ENCODE peak calls at places on chromosomes 5 and 9, in seven cellular contexts. X is IMR-90, J is H9, T is tibial nerve, P is astrocyte, O is psoas muscle, C is Panc1. R is an unnamed sample. For H3K9me3, the result is how much of the 10 kb centered on the place peaks cover.

GRCh38 chr5:95801532-95801931 is 21.0 kb downstream of the GLRX start:
- DNase-seq in X (no peak), T (no peak), O (no peak), J (no peak), P (no peak), C (no peak), R (no peak)

GRCh38 chr9:36029765-36030528 is 6.8 kb upstream of the RECK start:
- DNase-seq in T (no peak), P (peak), C (peak), J (no peak), X (peak), O (no peak), R (no peak)

GRCh38 chr5:173577817-173578216 is 38.6 kb downstream of the BOD1 start:
- DNase-seq in T (no peak), P (no peak), C (no peak), O (no peak), X (no peak), J (no peak), R (no peak)

GRCh38 chr9:120839146-120839545 is 3.6 kb downstream of the PSMD5 start:
- DNase-seq in C (no peak), P (peak), T (no peak), J (no peak), O (no peak), X (peak), R (no peak)

GRCh38 chr9:87701931-87702421 is 23.9 kb upstream of the CTSL start:
- DNase-seq in X (no peak), T (no peak), O (no peak), P (peak), J (no peak), C (no peak), R (no peak)

GRCh38 chr5:107812570-107813141 is 141.9 kb upstream of the EFNA5 start:
- DNase-seq in X (peak), C (no peak), T (no peak), P (peak), O (no peak), J (no peak), R (no peak)

GRCh38 chr9:109861499-109861898 is 81.5 kb downstream of the PALM2AKAP2 start:
- DNase-seq in T (no peak), O (no peak), J (no peak), P (no peak), X (peak), C (no peak), R (no peak)

GRCh38 chr5:73682176-73682575 is 56.2 kb downstream of the ARHGEF28 start:
- DNase-seq in O (no peak), P (no peak), T (no peak), J (no peak), C (no peak), X (no peak), R (no peak)

GRCh38 chr9:112033237-112034215 is 136.9 kb downstream of the UGCG start:
- DNase-seq in O (no peak), P (no peak), T (no peak), J (no peak), C (no peak), X (no peak), R (no peak)

GRCh38 chr9:3993783-3994182 is 306.1 kb downstream of the GLIS3 start:
- DNase-seq in O (no peak), T (no peak), C (no peak), J (no peak), P (no peak), X (no peak), R (no peak)

GRCh38 chr5:179553875-179554274 is 3.5 kb downstream of the RUFY1 start:
- DNase-seq in C (no peak), P (peak), X (peak), O (no peak), T (no peak), J (peak), R (no peak)

GRCh38 chr5:179699640-179700298 is 1.0 kb downstream of the CANX start:
- DNase-seq in T (no peak), O (no peak), P (peak), C (no peak), X (peak), J (no peak), R (no peak)

GRCh38 chr5:173464813-173465212 is 136.6 kb upstream of the STC2 start:
- DNase-seq in J (no peak), T (no peak), C (no peak), O (no peak), X (peak), P (no peak), R (no peak)

GRCh38 chr9:83935276-83935890 is 14.2 kb upstream of the KIF27 start:
- DNase-seq in J (no peak), C (no peak), P (peak), O (no peak), X (peak), T (no peak), R (no peak)

GRCh38 chr9:109101810-109102209 is 17.9 kb downstream of the TMEM245 start:
- DNase-seq in O (no peak), J (no peak), C (no peak), P (peak), T (no peak), X (peak), R (no peak)

GRCh38 chr9:127963359-127964064 is 17.3 kb downstream of the EEIG1 start:
- DNase-seq in P (no peak), O (no peak), T (no peak), C (no peak), X (no peak), J (no peak), R (no peak)

GRCh38 chr5:146400206-146400605 is 46.9 kb upstream of the TCERG1 start:
- DNase-seq in X (no peak), C (no peak), T (no peak), O (no peak), J (no peak), P (no peak), R (no peak)

GRCh38 chr5:150540042-150540441 is 32.1 kb downstream of the NDST1 start:
- DNase-seq in P (no peak), X (no peak), J (no peak), C (no peak), O (no peak), T (no peak), R (no peak)

GRCh38 chr5:83077662-83078261 is 415 bp downstream of the XRCC4 start:
- DNase-seq in X (peak), P (peak), O (no peak), T (no peak), C (no peak), J (no peak), R (no peak)

DNA sequence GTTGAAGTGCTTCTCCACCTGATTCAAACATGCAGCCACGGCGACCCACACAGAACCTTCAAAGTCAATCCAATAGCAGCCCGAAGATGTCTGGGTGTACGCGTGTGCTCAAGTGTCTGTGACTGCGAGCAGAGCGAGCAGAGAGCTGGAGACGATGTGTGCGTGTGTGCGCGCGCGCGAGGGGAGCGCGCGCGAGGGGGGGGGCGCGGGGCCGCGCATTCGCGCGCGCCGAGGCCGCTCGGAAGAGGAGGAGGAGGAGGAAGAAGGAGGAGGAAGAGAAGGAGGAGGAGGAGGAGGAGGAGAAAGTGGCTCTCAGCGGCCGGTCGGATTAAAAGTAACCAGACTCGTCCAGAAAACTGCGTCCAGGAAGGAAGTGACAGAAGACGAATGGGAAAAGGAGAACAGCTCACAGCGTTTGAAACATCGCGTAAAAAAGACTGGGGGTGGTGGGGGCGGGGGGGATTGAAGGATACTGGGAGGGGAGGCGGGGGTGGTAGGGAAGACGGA is at the start of gene MEF2C:
- DNase-seq in X (peak), O (peak), P (peak), C (no peak), J (peak), T (peak), R (no peak)
- H3K27ac ChIP-seq in X (peak), O (peak), P (peak), C (peak), J (no peak), T (peak), R (no peak)

DNA sequence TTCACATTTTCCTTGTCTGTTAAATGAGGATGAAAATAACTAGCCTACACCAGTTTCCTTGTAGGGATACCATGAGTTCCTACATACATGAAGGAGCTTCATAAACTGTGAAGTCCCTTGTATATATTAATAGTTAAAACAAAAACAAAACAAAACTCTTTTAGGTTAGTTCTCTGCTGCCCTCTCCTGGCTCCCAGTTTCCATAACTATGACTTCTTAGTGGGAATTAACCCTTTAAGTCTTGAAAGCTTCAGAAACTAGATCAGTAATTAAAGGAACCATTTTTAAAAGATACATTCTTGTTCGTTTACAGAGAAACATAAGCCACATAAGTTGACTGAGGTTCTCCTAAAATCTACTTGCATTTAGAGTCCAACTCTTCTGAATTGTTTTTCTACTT is 500.0 kb upstream of the C9orf72 start:
- DNase-seq in P (peak), T (no peak), O (no peak), X (peak), J (no peak), C (no peak), R (no peak)
- TF ChIP-seq CTCF in P (peak), T (peak), O (peak), X (peak), J (peak), C (peak), R (no peak)

DNA sequence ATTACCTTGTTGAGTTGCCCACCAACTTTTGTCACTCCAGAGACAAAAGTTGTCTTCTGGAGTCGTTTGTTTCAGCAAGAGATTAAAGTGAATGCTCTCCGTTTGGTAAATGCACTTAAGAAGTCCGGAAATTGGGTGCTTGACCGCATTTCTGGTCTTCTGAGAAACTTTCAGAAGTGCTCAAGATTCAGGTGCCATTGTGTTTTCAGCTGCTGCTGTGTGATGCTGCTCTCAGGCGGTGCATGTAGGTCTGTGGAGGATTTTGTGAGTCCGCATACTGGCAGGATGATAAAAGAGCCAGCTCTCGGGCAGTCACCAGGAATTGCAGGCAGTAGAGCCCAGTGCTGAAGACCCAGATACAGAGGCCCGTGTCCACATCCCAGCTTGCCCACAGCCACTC is 5.9 kb upstream of the NFIL3 start:
- DNase-seq in C (no peak), T (no peak), J (no peak), O (no peak), P (no peak), X (no peak), R (no peak)
- H3K9me3 ChIP-seq in C (under half), T (under half), J (under half), O (under half), P (under half), X (under half), R (under half)

DNA sequence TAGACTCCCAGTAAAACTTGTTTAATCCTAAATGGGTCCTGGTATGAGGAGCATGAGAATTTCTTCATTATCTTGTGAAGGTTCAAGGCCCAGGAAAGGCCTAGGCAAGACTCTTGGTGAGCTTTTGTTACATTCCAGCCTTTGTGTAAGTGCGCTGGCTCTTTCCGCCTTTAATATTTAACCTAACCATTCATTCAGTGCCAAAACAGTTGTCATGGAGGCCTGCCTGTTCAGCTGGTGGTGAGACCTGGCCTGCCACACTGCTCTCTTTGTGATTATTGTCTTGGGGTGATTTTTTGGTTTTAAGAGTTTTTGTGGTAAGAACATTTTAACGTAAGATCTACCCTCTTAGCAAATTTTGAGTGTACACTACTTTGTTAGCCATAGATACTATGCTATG is 127.5 kb upstream of the WWC1 start:
- DNase-seq in X (no peak), P (no peak), J (no peak), T (no peak), O (no peak), C (no peak), R (no peak)
- H3K27ac ChIP-seq in X (no peak), P (no peak), J (no peak), T (no peak), O (no peak), C (no peak), R (no peak)

DNA sequence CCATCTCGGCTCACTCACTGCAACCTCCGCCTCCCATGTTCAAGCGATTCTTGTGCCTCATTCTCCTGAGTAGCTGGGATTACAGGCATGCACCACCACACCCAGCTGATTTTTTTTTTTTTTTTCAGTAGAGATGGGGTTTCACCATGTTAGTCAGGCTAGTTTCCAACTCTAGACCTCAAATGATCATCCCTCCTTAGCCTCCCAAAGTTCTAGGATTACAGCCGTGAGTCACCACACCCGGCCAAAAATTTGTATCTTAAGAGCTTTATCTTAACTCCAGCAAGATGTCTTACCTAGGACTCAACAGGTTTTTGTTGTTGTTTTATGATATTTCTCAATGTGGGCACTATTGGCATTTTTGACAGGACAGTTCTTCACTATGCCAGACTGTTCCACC is 27.9 kb downstream of the LYRM7 start:
- DNase-seq in T (no peak), X (peak), J (no peak), O (no peak), C (no peak), P (peak), R (no peak)
- TF ChIP-seq CTCF in T (no peak), X (no peak), J (no peak), O (no peak), C (no peak), P (no peak), R (no peak)

GRCh38 chr5:141362719-141363118 is 1.2 kb upstream of the PCDHGA5 start:
- DNase-seq in P (no peak), C (no peak), J (no peak), X (no peak), T (no peak), O (no peak), R (no peak)
- H3K9me3 ChIP-seq in P (half or more), C (under half), J (under half), X (half or more), T (under half), O (under half), R (half or more)

GRCh38 chr5:160628295-160629006 is 206.8 kb downstream of the PTTG1 start:
- DNase-seq in O (no peak), P (no peak), J (no peak), X (no peak), T (no peak), C (no peak), R (no peak)

GRCh38 chr5:160629007-160629402 is 207.3 kb downstream of the PTTG1 start:
- DNase-seq in J (no peak), X (no peak), C (no peak), T (no peak), P (no peak), O (no peak), R (no peak)
- H3K27ac ChIP-seq in J (no peak), X (no peak), C (no peak), T (no peak), P (no peak), O (no peak), R (no peak)

DNA sequence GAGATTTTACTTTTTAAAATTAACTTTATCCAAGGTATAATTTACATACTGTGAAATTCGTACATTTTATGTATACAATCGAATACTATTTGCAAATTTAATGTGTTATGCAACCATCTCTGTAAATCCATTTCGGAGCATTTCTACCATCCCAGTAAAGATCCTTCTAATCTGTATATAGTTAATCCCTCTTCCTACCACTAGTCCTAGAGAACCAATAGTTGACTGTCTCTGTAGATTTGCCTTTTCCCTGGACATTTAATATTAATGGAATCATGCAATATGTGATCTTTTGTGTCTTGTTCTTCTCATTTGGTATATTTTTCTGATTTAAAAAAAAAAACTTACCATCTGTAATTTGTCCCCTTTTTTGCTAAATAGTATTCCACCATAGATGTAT is 74.8 kb downstream of the RAB24 start:
- DNase-seq in T (no peak), X (no peak), C (no peak), P (no peak), J (no peak), O (no peak), R (no peak)
- TF ChIP-seq CTCF in T (no peak), X (no peak), C (no peak), P (no peak), J (peak), O (no peak), R (no peak)